ENCODE peak calls at places on chromosomes 4 and X, in six cellular contexts. I, H, G, A, W and X are unnamed samples.

GRCh38 chr4:29717658-29718057 is 1002.5 kb upstream of the PCDH7 start:
- DNase-seq in I (no peak), H (no peak), G (no peak), A (no peak), W (no peak), X (no peak)

GRCh38 chr4:155544547-155544946 is 122.1 kb upstream of the GUCY1A1 start:
- DNase-seq in I (no peak), H (no peak), G (no peak), A (no peak), W (no peak), X (no peak)

GRCh38 chrX:144275403-144275802 is 391.5 kb downstream of the UBE2NL start:
- DNase-seq in I (no peak), H (no peak), G (no peak), A (no peak), W (no peak), X (peak)

GRCh38 chr4:72387959-72388358 is 181.1 kb downstream of the ADAMTS3 start:
- DNase-seq in I (no peak), H (no peak), G (no peak), A (no peak), W (no peak), X (no peak)

GRCh38 chr4:150402968-150403367 is 179.0 kb upstream of the MAB21L2 start:
- DNase-seq in I (no peak), H (no peak), G (no peak), A (no peak), W (peak), X (peak)

GRCh38 chrX:11678174-11678573 is 12.5 kb upstream of the ARHGAP6 start:
- DNase-seq in I (no peak), H (no peak), G (no peak), A (no peak), W (no peak), X (no peak)

GRCh38 chr4:112516401-112517066 is 554 bp upstream of the NEUROG2 start:
- DNase-seq in I (peak), H (no peak), G (no peak), A (peak), W (peak), X (no peak)

GRCh38 chr4:147590249-147590920 is 26.8 kb upstream of the TMEM184C start:
- DNase-seq in I (peak), H (peak), G (peak), A (peak), W (peak), X (peak)

GRCh38 chr4:143183513-143184216 is 1.1 kb upstream of the USP38 start:
- DNase-seq in I (no peak), H (no peak), G (no peak), A (no peak), W (no peak), X (no peak)

GRCh38 chr4:56787380-56787779 is 34.1 kb downstream of the SPINK2 start:
- DNase-seq in I (no peak), H (no peak), G (no peak), A (no peak), W (no peak), X (no peak)

GRCh38 chrX:148517191-148517590 is 16.8 kb downstream of the AFF2 start:
- DNase-seq in I (no peak), H (no peak), G (no peak), A (no peak), W (no peak), X (no peak)

GRCh38 chr4:5027366-5027765 is 8.1 kb upstream of the CYTL1 start:
- DNase-seq in I (no peak), H (no peak), G (no peak), A (no peak), W (no peak), X (no peak)

GRCh38 chr4:38724507-38724808 is 58.3 kb downstream of the TLR10 start:
- DNase-seq in I (no peak), H (no peak), G (no peak), A (no peak), W (no peak), X (no peak)

GRCh38 chr4:141158219-141158618 is 24.9 kb upstream of the RNF150 start:
- DNase-seq in I (no peak), H (peak), G (peak), A (peak), W (peak), X (no peak)

GRCh38 chr4:189088783-189089182 is 851.9 kb upstream of the FRG1 start:
- DNase-seq in I (no peak), H (no peak), G (no peak), A (no peak), W (no peak), X (no peak)

GRCh38 chrX:12978205-12979010 is 3.5 kb downstream of the TMSB4X start:
- DNase-seq in I (no peak), H (no peak), G (no peak), A (no peak), W (no peak), X (peak)
- TF ChIP-seq JUND in I (no peak), H (no peak), G (no peak), A (no peak), W (peak), X (no peak)

DNA sequence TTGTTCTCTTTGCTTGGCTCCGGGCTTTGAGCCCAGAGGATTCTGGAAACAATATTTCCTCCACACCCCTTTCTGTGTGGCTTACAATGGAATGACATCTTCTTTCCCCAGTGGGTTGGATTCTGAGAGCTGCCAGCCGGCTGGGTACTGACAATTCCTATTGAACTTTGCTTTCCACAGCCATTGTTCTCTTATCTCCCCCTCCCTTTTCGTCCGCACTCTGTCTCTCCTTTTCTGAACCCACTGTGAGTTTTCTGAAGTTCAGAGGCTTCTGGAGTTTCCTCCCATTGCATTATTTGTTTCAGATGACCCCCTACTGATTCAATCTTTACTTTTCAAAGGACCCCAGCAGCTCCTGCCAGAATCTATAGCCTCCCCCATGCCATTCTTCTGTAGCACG is 10.4 kb downstream of the SMPX start:
- DNase-seq in I (no peak), H (no peak), G (no peak), A (no peak), W (no peak), X (no peak)
- TF ChIP-seq JUND in I (no peak), H (no peak), G (no peak), A (no peak), W (no peak), X (no peak)

GRCh38 chr4:44320833-44321232 is 127.8 kb downstream of the KCTD8 start:
- DNase-seq in I (no peak), H (no peak), G (no peak), A (no peak), W (no peak), X (no peak)
- TF ChIP-seq JUND in I (no peak), H (no peak), G (no peak), A (no peak), W (no peak), X (no peak)

DNA sequence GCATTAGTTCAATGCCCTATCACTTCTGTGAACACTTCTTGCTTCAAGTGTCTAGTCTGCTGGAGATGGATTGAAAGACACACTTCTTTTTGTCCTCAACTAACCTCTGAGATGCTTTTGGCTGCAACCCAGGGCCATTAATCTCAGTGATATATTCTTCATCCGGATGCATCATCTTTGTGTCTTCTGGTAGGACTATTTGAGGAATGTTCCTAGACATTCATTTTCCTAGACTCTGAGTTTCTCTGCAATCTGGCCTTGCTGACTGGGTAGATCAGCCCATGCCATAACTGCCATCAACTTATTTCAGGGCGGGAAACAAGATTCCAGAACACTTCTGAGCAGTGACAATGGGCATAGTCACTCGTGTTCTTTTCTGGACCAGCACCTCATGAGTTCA is 329.4 kb downstream of the PDGFC start:
- DNase-seq in I (no peak), H (no peak), G (no peak), A (no peak), W (no peak), X (no peak)
- TF ChIP-seq JUND in I (no peak), H (no peak), G (no peak), A (no peak), W (peak), X (no peak)

GRCh38 chr4:79597266-79597665 is 189.2 kb upstream of the GK2 start:
- DNase-seq in I (no peak), H (no peak), G (no peak), A (no peak), W (no peak), X (no peak)
- TF ChIP-seq JUND in I (no peak), H (no peak), G (no peak), A (peak), W (no peak), X (no peak)

DNA sequence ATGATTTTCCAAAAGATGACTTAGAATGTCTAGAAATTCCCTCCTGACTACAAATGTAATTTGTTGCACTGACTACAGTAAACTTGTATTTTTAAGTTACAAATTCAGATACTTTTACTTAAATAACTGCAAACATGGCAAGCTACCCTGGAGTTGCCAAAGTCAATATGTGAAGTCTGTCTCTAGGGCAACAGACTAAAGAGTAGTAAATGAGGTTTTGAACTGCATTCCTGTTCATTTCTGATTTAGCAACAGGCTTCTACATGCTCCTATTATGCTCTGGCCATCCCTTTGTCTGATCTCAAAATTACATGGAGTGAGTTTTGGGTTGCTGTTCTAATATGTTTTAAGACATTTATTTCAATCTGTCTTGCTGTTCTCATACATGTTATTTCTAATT is 26.9 kb downstream of the SH3RF1 start:
- DNase-seq in I (no peak), H (peak), G (no peak), A (no peak), W (no peak), X (peak)
- TF ChIP-seq JUND in I (no peak), H (no peak), G (no peak), A (no peak), W (no peak), X (no peak)

DNA sequence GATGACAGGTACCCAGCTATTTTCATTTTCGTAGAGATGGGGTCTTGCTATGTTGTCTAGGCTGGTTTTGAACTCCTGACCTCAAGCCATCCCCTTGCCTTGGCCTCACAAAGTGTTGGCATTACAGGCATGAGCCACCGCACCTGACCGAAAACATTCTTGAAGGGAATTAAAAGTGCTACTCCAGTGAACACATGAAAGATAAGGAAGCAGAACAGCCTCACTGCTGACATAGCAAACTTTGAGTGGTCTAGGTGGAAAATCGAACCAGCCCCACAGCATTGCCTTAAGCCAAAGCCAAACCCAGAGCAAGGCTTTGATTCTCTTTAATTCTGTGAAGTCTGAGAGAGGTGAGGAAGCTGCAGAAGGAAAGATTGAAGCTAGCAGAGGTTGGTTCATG is 65.1 kb downstream of the KDM6A start:
- DNase-seq in I (no peak), H (no peak), G (no peak), A (no peak), W (no peak), X (no peak)
- TF ChIP-seq JUND in I (no peak), H (no peak), G (no peak), A (no peak), W (no peak), X (no peak)

GRCh38 chr4:7239844-7240243 is 47.5 kb downstream of the SORCS2 start:
- DNase-seq in I (no peak), H (no peak), G (no peak), A (no peak), W (no peak), X (no peak)

GRCh38 chr4:7239101-7239820 is 46.9 kb downstream of the SORCS2 start:
- DNase-seq in I (no peak), H (no peak), G (no peak), A (no peak), W (no peak), X (no peak)

GRCh38 chr4:7236847-7237246 is 44.5 kb downstream of the SORCS2 start:
- DNase-seq in I (no peak), H (no peak), G (no peak), A (no peak), W (no peak), X (no peak)

GRCh38 chr4:7238300-7238960 is 46.1 kb downstream of the SORCS2 start:
- DNase-seq in I (peak), H (no peak), G (no peak), A (peak), W (no peak), X (no peak)

GRCh38 chr4:7237863-7238262 is 45.5 kb downstream of the SORCS2 start:
- DNase-seq in I (no peak), H (no peak), G (no peak), A (no peak), W (no peak), X (no peak)
- TF ChIP-seq JUND in I (no peak), H (no peak), G (no peak), A (no peak), W (no peak), X (no peak)

GRCh38 chrX:136745215-136746173 is 35.2 kb downstream of the ARHGEF6 start:
- DNase-seq in I (no peak), H (no peak), G (no peak), A (no peak), W (no peak), X (no peak)

GRCh38 chrX:136752796-136753195 is 27.9 kb downstream of the ARHGEF6 start:
- DNase-seq in I (no peak), H (no peak), G (no peak), A (no peak), W (no peak), X (no peak)

GRCh38 chrX:136750364-136750763 is 30.4 kb downstream of the ARHGEF6 start:
- DNase-seq in I (no peak), H (no peak), G (no peak), A (no peak), W (no peak), X (no peak)

GRCh38 chrX:136742721-136743379 is 37.9 kb downstream of the ARHGEF6 start:
- DNase-seq in I (no peak), H (no peak), G (no peak), A (no peak), W (peak), X (no peak)

GRCh38 chrX:136747003-136747986 is 33.4 kb downstream of the ARHGEF6 start:
- DNase-seq in I (no peak), H (no peak), G (no peak), A (no peak), W (no peak), X (no peak)
- TF ChIP-seq JUND in I (no peak), H (no peak), G (no peak), A (no peak), W (no peak), X (no peak)

GRCh38 chrX:57573754-57574153 is 18.1 kb upstream of the ZXDB start:
- DNase-seq in I (no peak), H (no peak), G (no peak), A (no peak), W (no peak), X (no peak)
- TF ChIP-seq JUND in I (no peak), H (no peak), G (no peak), A (no peak), W (no peak), X (no peak)